ENCODE peak calls at places on chromosomes 1 and 21, in seven cellular contexts. N, Z, J, G, F, E and S are unnamed samples.

GRCh38 chr1:8660455-8660854 is 157.0 kb downstream of the RERE start:
- DNase-seq in N (peak; percentile 28), Z (peak; percentile 76), J (peak; percentile 34), G (peak; percentile 71), F (no peak), E (no peak), S (peak; percentile 40)

GRCh38 chr21:39561128-39561527 is 51.6 kb upstream of the B3GALT5 start:
- DNase-seq in N (no peak), Z (no peak), J (no peak), G (no peak), F (no peak), E (no peak), S (no peak)

GRCh38 chr1:30327370-30328099 is 395.9 kb downstream of the MATN1 start:
- DNase-seq in N (no peak), Z (no peak), J (no peak), G (no peak), F (no peak), E (no peak), S (peak; percentile 53)

GRCh38 chr1:69871412-69871811 is 303.7 kb downstream of the LRRC7 start:
- DNase-seq in N (no peak), Z (no peak), J (no peak), G (no peak), F (no peak), E (no peak), S (no peak)

GRCh38 chr1:2785631-2786328 is 15.7 kb downstream of the TTC34 start:
- DNase-seq in N (peak; percentile 9), Z (no peak), J (no peak), G (peak; percentile 59), F (no peak), E (peak; percentile 14), S (no peak)

GRCh38 chr1:211831558-211832323 is 1.2 kb upstream of the LPGAT1 start:
- DNase-seq in N (no peak), Z (no peak), J (no peak), G (no peak), F (no peak), E (no peak), S (no peak)

GRCh38 chr1:119982006-119982405 is 85.7 kb upstream of the ADAM30 start:
- DNase-seq in N (no peak), Z (no peak), J (no peak), G (no peak), F (no peak), E (no peak), S (no peak)

GRCh38 chr1:202807367-202807925 is 775 bp downstream of the KDM5B start:
- DNase-seq in N (peak; percentile 20), Z (peak; percentile 8), J (peak; percentile 50), G (no peak), F (no peak), E (peak; percentile 37), S (peak; percentile 90)

GRCh38 chr1:110696818-110697217 is 22.1 kb upstream of the KCNA3 start:
- DNase-seq in N (no peak), Z (no peak), J (no peak), G (no peak), F (no peak), E (no peak), S (no peak)

GRCh38 chr1:168469690-168470089 is 74.1 kb downstream of the XCL2 start:
- DNase-seq in N (peak; percentile 55), Z (peak; percentile 66), J (peak; percentile 41), G (peak; percentile 83), F (no peak), E (peak; percentile 43), S (peak; percentile 94)

GRCh38 chr1:99943238-99943794 is 26.5 kb upstream of the SLC35A3 start:
- DNase-seq in N (no peak), Z (no peak), J (no peak), G (no peak), F (no peak), E (no peak), S (no peak)

GRCh38 chr1:156821801-156822200 is 5.2 kb upstream of the SH2D2A start:
- DNase-seq in N (no peak), Z (no peak), J (no peak), G (no peak), F (no peak), E (no peak), S (no peak)

GRCh38 chr1:56430141-56430839 is 149.1 kb downstream of the PLPP3 start:
- DNase-seq in N (no peak), Z (no peak), J (no peak), G (no peak), F (no peak), E (no peak), S (no peak)

GRCh38 chr1:27686223-27686990 is 14.4 kb upstream of the IFI6 start:
- DNase-seq in N (no peak), Z (no peak), J (no peak), G (no peak), F (no peak), E (no peak), S (no peak)

DNA sequence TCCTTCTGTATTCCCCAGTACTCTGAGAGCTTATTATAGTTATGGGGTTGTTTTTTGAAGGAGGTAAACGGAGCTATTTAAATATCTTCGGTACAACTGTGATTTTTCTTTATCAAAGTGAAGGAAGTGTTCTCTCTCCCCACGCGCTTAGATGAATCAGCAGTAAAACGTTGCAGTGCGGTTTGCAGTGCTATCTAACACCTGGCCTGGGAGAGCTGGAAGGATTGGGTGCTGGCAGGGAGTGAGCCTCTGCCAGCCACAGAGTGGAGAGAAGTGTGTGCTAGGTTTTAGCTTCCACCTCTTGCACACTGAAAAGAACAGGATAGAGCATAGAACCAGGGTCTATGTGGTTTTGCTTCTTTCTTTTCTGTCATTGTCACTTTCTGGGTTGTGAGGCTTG is 165.9 kb downstream of the SDCCAG8 start:
- DNase-seq in N (peak; percentile 39), Z (peak; percentile 74), J (peak; percentile 26), G (no peak), F (no peak), E (peak; percentile 51), S (no peak)
- H3K4me3 ChIP-seq in N (no peak overlapping the region), Z (peak overlapping the region; percentile 24), J (peak overlapping the region; percentile 32), G (no peak overlapping the region), F (no peak overlapping the region), E (no peak overlapping the region), S (no peak overlapping the region)

GRCh38 chr21:17612023-17612564 is 607 bp downstream of the BTG3 start:
- DNase-seq in N (peak; percentile 51), Z (no peak), J (peak; percentile 46), G (peak; percentile 68), F (peak; percentile 2), E (peak; percentile 61), S (peak; percentile 33)

GRCh38 chr21:17612565-17613241 is at the start of gene BTG3:
- DNase-seq in N (peak; percentile 83), Z (no peak), J (peak; percentile 84), G (peak; percentile 92), F (no peak), E (peak; percentile 87), S (peak; percentile 94)

GRCh38 chr21:17610862-17611261 is 1.8 kb downstream of the BTG3 start:
- DNase-seq in N (no peak), Z (no peak), J (peak; percentile 27), G (no peak), F (no peak), E (no peak), S (no peak)

GRCh38 chr21:17613242-17613676 is 558 bp upstream of the BTG3 start:
- DNase-seq in N (peak; percentile 47), Z (no peak), J (peak; percentile 53), G (peak; percentile 68), F (no peak), E (no peak), S (peak; percentile 52)

DNA sequence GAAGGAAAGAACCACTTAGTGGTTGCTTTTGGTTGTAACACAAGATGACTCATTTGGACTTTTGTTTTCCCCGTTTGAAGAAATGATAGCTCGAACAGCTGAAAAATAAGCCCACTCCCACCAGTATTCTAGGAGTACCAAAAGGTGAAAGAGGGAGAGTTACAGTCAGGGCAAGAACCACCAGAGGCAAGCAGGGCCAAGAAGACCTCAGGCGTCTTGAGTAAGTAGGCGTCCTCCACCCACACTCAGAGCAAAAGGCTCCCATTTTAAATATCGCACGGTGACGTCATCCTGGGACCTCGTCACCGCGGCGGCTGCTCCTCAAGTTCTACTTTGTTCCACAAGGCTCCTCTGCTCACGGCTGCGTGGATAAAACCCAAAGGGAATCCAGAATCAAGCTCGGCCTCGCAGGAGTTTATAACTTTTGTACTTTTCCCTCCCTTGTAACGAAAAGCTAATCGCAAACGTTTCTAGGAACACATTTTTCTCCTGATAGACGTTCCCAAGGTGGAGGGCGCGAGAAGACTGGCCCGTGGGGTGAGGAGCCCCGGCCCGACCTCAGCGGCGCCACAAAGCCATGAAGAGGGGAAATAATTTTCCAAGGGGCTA is 1.2 kb downstream of the BTG3 start:
- DNase-seq in N (peak; percentile 81), Z (peak; percentile 57), J (peak; percentile 89), G (peak; percentile 72), F (peak; percentile 21), E (peak; percentile 72), S (peak; percentile 91)
- TF ChIP-seq POLR2A in N (peak; percentile 63), Z (peak; percentile 38), J (no peak), G (no peak), F (no peak), E (no peak), S (no peak)

DNA sequence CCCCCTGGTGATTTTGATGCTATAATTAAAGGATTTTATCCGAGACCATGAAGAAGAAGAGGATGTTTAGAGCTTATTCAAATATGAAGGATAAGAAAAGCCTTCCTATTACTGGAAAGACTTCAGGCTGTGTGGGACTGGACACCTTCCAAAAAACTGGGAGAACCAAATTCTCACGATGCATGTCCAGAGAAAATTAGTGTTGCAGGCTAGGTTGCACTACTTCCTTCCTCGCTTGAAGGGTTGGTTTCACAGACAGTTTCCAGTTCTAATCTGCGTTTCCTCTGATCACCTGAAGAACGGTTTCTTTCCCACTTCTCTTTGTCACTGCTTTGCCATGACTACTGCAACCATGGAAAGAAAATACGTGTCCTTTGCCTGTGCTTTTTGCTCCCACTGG is 2.0 kb downstream of the MTARC2 start:
- DNase-seq in N (no peak), Z (no peak), J (peak; percentile 31), G (no peak), F (no peak), E (no peak), S (no peak)
- TF ChIP-seq CTCF in N (no peak), Z (no peak), J (no peak), G (no peak), F (no peak), E (no peak), S (no peak)

GRCh38 chr1:34190692-34191091 is 14.0 kb downstream of the C1orf94 start:
- DNase-seq in N (no peak), Z (no peak), J (no peak), G (no peak), F (no peak), E (no peak), S (no peak)

GRCh38 chr1:34186741-34187494 is 10.2 kb downstream of the C1orf94 start:
- DNase-seq in N (no peak), Z (no peak), J (no peak), G (no peak), F (no peak), E (no peak), S (no peak)

GRCh38 chr1:34192621-34193020 is 15.9 kb downstream of the C1orf94 start:
- DNase-seq in N (no peak), Z (no peak), J (no peak), G (no peak), F (no peak), E (no peak), S (no peak)

GRCh38 chr1:34188985-34189384 is 12.3 kb downstream of the C1orf94 start:
- DNase-seq in N (no peak), Z (no peak), J (no peak), G (no peak), F (no peak), E (no peak), S (no peak)

DNA sequence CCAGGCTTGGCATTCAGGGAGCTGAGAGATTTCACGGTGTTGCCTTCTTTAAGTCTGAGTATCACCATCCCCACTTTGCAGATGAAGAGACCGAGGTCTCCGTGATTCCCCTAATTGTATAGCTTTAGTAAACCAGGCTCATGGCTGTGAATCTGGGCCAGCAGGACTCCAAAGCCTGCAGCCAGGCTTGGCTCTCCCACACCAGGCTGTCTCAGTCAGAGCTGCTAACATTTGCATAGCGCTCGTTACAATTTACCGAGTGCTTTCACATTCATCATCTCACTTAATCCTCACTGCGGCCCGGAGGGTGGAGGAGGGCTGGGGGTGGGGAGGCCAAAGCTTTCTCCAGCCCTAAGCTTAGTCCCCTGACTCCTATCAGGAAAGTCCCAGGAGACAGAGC is 11.7 kb downstream of the C1orf94 start:
- DNase-seq in N (no peak), Z (no peak), J (no peak), G (no peak), F (no peak), E (no peak), S (no peak)
- H3K4me3 ChIP-seq in N (no peak overlapping the region), Z (no peak overlapping the region), J (no peak overlapping the region), G (no peak overlapping the region), F (no peak overlapping the region), E (no peak overlapping the region), S (no peak overlapping the region)